ENCODE peak calls at places on chromosomes 3 and 15, in seven cellular contexts. Q is PC-3, L is GM23338, Z is OCI-LY7, G is GM23248, C is MM.1S, B is HCT116. W is an unnamed sample.

GRCh38 chr3:80338366-80338765 is 570.6 kb upstream of the ROBO1 start:
- DNase-seq in C (no peak), Z (no peak), L (no peak), Q (peak; percentile 23), G (peak; percentile 1), B (no peak), W (no peak)

GRCh38 chr3:19384868-19385267 is 236.6 kb downstream of the KCNH8 start:
- DNase-seq in C (peak; percentile 29), B (no peak), G (no peak), Z (no peak), Q (no peak), L (no peak), W (no peak)

GRCh38 chr3:14633819-14634424 is 17.6 kb upstream of the CCDC174 start:
- DNase-seq in B (peak; percentile 67), Z (peak; percentile 77), G (peak; percentile 76), C (peak; percentile 66), Q (peak; percentile 65), L (peak; percentile 80), W (peak; percentile 76)

GRCh38 chr3:73080201-73080966 is 18.9 kb downstream of the EBLN2 start:
- DNase-seq in B (no peak), C (no peak), L (no peak), Z (no peak), G (no peak), Q (no peak), W (no peak)

GRCh38 chr15:88571153-88572029 is 24.9 kb upstream of the DET1 start:
- DNase-seq in G (no peak), Z (no peak), B (no peak), Q (no peak), C (no peak), L (no peak), W (no peak)

GRCh38 chr3:194286747-194287146 is 64.4 kb downstream of the CPN2 start:
- DNase-seq in B (no peak), Z (no peak), G (no peak), L (peak; percentile 80), Q (no peak), C (no peak), W (peak; percentile 97)

GRCh38 chr15:30919877-30920550 is 16.3 kb downstream of the FAN1 start:
- DNase-seq in Q (no peak), Z (no peak), B (no peak), G (no peak), L (no peak), C (peak; percentile 24), W (no peak)

GRCh38 chr3:4753073-4753691 is 226.1 kb upstream of the BHLHE40 start:
- DNase-seq in B (no peak), Z (no peak), C (no peak), L (no peak), G (no peak), Q (no peak), W (no peak)

GRCh38 chr3:94101860-94102259 is 39.0 kb downstream of the NSUN3 start:
- DNase-seq in B (peak; percentile 3), G (peak; percentile 45), C (no peak), L (peak; percentile 35), Z (peak; percentile 6), Q (peak; percentile 58), W (no peak)

GRCh38 chr3:30496496-30496966 is 109.9 kb upstream of the TGFBR2 start:
- DNase-seq in B (no peak), Q (peak; percentile 17), Z (no peak), G (peak; percentile 91), L (no peak), C (no peak), W (no peak)

GRCh38 chr15:96327155-96327741 is 3.3 kb upstream of the NR2F2 start:
- DNase-seq in Q (peak; percentile 90), G (peak; percentile 94), B (peak; percentile 73), C (peak; percentile 88), L (peak; percentile 75), Z (peak; percentile 5), W (peak; percentile 75)

GRCh38 chr15:40875996-40876740 is 2.1 kb upstream of the RHOV start:
- DNase-seq in C (no peak), L (no peak), Z (no peak), B (no peak), Q (no peak), G (peak; percentile 17), W (no peak)

GRCh38 chr3:52210550-52211046 is 12.6 kb downstream of the ALAS1 start:
- DNase-seq in Q (peak; percentile 94), G (peak; percentile 39), Z (no peak), B (no peak), C (no peak), L (no peak), W (no peak)

GRCh38 chr3:44883999-44884431 is 9.6 kb downstream of the TGM4 start:
- DNase-seq in G (peak; percentile 92), L (no peak), Q (peak; percentile 99), Z (no peak), C (no peak), B (peak; percentile 35), W (no peak)

GRCh38 chr3:52831500-52832301 is 1.2 kb upstream of the ITIH4 start:
- DNase-seq in L (no peak), G (peak; percentile 87), C (no peak), Z (no peak), Q (peak; percentile 94), B (peak; percentile 68), W (no peak)

GRCh38 chr3:156806698-156807097 is 19.5 kb upstream of the LEKR1 start:
- DNase-seq in L (no peak), Q (no peak), Z (no peak), B (no peak), C (no peak), G (no peak), W (no peak)

GRCh38 chr3:156803949-156804741 is 22.0 kb upstream of the LEKR1 start:
- DNase-seq in G (no peak), Z (no peak), C (no peak), B (no peak), L (no peak), Q (no peak), W (no peak)

GRCh38 chr3:156808025-156808424 is 18.1 kb upstream of the LEKR1 start:
- DNase-seq in Z (no peak), Q (no peak), G (peak; percentile 50), B (no peak), L (no peak), C (no peak), W (no peak)

GRCh38 chr3:156801746-156802145 is 24.4 kb upstream of the LEKR1 start:
- DNase-seq in L (no peak), B (no peak), G (no peak), Z (no peak), Q (no peak), C (no peak), W (no peak)

GRCh38 chr3:156802827-156803606 is 23.1 kb upstream of the LEKR1 start:
- DNase-seq in G (no peak), Z (no peak), B (no peak), L (no peak), Q (no peak), C (no peak), W (no peak)
- TF ChIP-seq EZH2phosphoT487 in G (no peak), Z (no peak), B (no peak), L (no peak), Q (no peak), C (no peak), W (no peak)

GRCh38 chr15:67024322-67024997 is 40.9 kb upstream of the SMAD3 start:
- DNase-seq in Q (peak; percentile 90), B (peak; percentile 68), Z (no peak), G (peak; percentile 96), C (peak; percentile 46), L (no peak), W (no peak)

GRCh38 chr15:67023517-67024321 is 41.7 kb upstream of the SMAD3 start:
- DNase-seq in C (no peak), L (no peak), Z (no peak), B (no peak), Q (peak; percentile 35), G (no peak), W (no peak)

GRCh38 chr15:67026171-67026967 is 39.0 kb upstream of the SMAD3 start:
- DNase-seq in Z (no peak), C (no peak), Q (no peak), L (no peak), B (no peak), G (peak; percentile 40), W (no peak)

GRCh38 chr15:67025719-67026118 is 39.7 kb upstream of the SMAD3 start:
- DNase-seq in B (no peak), Z (no peak), L (no peak), Q (peak; percentile 70), G (peak; percentile 71), C (no peak), W (no peak)

DNA sequence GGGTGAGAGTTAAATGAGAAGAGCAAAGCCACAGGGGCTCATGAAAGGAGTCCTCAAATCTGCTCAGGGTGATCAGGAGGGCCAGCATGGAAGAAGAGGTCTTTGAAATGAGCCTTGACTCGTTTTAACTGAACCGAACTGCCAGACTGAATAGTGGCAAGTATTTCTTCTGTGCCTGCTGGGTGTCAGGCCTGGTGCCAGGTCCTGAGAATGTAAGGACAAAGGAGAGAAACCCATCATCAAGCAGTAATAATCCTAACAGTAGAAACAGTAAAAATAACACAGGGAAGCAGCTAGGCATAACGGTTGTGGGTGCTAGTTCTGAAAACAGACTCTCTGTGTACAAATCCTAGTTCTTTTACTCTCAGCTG is 40.4 kb upstream of the SMAD3 start:
- DNase-seq in G (peak; percentile 29), Q (no peak), Z (no peak), B (no peak), C (no peak), L (no peak), W (no peak)
- TF ChIP-seq EZH2phosphoT487 in G (no peak), Q (no peak), Z (no peak), B (no peak), C (no peak), L (no peak), W (no peak)

GRCh38 chr15:25884354-25884753 is 21.2 kb upstream of the ATP10A start:
- DNase-seq in Q (no peak), L (no peak), Z (no peak), B (no peak), C (no peak), G (peak; percentile 28), W (no peak)

GRCh38 chr15:25890532-25890931 is 27.4 kb upstream of the ATP10A start:
- DNase-seq in C (no peak), G (peak; percentile 55), B (no peak), Z (no peak), Q (no peak), L (no peak), W (no peak)

GRCh38 chr15:25887870-25888269 is 24.7 kb upstream of the ATP10A start:
- DNase-seq in Z (no peak), C (no peak), Q (peak; percentile 73), B (no peak), L (no peak), G (no peak), W (no peak)

GRCh38 chr15:25883860-25884259 is 20.7 kb upstream of the ATP10A start:
- DNase-seq in B (no peak), Z (no peak), Q (peak; percentile 90), C (no peak), G (peak; percentile 94), L (no peak), W (no peak)

GRCh38 chr15:25886498-25887140 is 23.5 kb upstream of the ATP10A start:
- DNase-seq in C (no peak), G (no peak), Q (no peak), Z (no peak), B (no peak), L (no peak), W (no peak)
- TF ChIP-seq EZH2phosphoT487 in C (no peak), G (no peak), Q (no peak), Z (no peak), B (no peak), L (no peak), W (no peak)

DNA sequence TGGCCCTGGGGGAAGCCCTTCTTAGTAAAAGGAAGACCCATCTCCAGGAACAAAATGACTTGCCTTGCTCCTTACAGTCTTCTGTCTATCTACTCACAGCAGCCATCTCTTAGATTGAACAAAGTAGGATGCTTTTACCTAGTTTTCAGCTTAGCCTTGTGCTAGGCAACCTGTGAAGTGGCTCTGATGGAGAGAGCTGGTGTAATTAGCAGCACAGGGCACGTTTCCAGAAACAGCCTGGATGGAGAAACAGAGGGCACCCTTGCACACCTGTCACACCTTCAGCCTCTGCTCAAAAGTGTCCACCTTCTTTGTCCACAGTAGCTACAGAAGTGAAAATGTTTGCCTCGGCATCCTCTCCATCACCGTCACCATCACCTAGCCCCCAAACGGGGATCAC is 292.9 kb downstream of the RORA start:
- DNase-seq in Z (no peak), G (no peak), B (no peak), Q (no peak), C (no peak), L (no peak), W (no peak)
- TF ChIP-seq EZH2phosphoT487 in Z (no peak), G (no peak), B (no peak), Q (no peak), C (no peak), L (no peak), W (no peak)

W was measured in neural progenitor cell.